ENCODE peak calls at places on chromosomes 16 and 17, in ten cellular contexts. J is upper lobe of right lung, R is GM12878, P is sigmoid colon, X is tibial nerve, Z is PC-9, F is left ventricle myocardium inferior, C is fibroblast of lung, O is left lung, Y is ascending aorta. V is an unnamed sample.

GRCh38 chr17:57370051-57370581 is 113.8 kb downstream of the MSI2 start:
- DNase-seq in Z (peak; percentile 88), F (no peak), Y (no peak), C (peak; percentile 90), J (no peak), R (no peak), X (no peak), P (no peak), O (no peak), V (no peak)

GRCh38 chr16:85037050-85037410 is 9.4 kb downstream of the KIAA0513 start:
- DNase-seq in C (peak; percentile 72), Y (no peak), X (peak; percentile 21), F (no peak), Z (peak; percentile 92), J (no peak), R (no peak), O (no peak), P (peak; percentile 92), V (no peak)

GRCh38 chr17:59814685-59815084 is 78.1 kb downstream of the TUBD1 start:
- DNase-seq in X (no peak), P (no peak), Y (no peak), F (no peak), J (no peak), R (no peak), Z (no peak), C (peak; percentile 75), O (no peak), V (no peak)

GRCh38 chr17:68906638-68907037 is 48.6 kb downstream of the ABCA8 start:
- DNase-seq in O (no peak), F (no peak), P (no peak), J (no peak), Z (no peak), R (no peak), Y (no peak), C (peak; percentile 42), X (no peak), V (no peak)

GRCh38 chr17:69763503-69763902 is 311.5 kb upstream of the KCNJ16 start:
- DNase-seq in Y (no peak), F (no peak), O (no peak), Z (no peak), X (no peak), C (peak; percentile 41), R (no peak), J (no peak), P (no peak), V (no peak)

GRCh38 chr17:32323784-32324590 is 18.0 kb downstream of the C17orf75 start:
- DNase-seq in C (no peak), Y (no peak), R (no peak), F (no peak), J (no peak), Z (no peak), X (no peak), O (no peak), P (no peak), V (no peak)

GRCh38 chr16:13351222-13351621 is 449.8 kb downstream of the SHISA9 start:
- DNase-seq in P (no peak), O (no peak), R (no peak), J (no peak), X (no peak), C (no peak), Z (no peak), F (no peak), Y (no peak), V (no peak)

GRCh38 chr17:44118427-44119050 is 4.9 kb downstream of the HDAC5 start:
- DNase-seq in R (no peak), C (no peak), F (no peak), P (no peak), J (no peak), Y (no peak), X (no peak), O (no peak), Z (no peak), V (no peak)

DNA sequence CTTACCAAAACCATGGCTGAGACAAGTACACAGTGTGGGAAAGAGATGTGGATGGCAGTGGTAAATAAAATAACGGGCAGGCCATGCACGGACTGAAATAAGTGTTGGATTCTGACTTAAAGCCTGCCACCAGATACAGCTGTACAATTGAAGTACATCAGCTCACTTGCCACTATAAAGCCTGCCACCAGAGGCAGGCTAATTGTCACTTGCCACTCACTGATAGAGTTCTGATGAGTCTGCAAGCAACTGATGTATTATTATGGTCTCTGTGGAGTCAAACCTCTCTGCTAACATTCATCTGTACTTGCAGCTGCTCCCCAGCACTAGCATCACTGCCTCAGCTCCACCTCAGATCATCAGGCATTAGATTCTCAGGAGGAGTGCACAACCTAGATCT is 93.0 kb downstream of the CYTH1 start:
- DNase-seq in F (no peak), Z (no peak), Y (no peak), P (no peak), J (no peak), X (no peak), C (no peak), O (no peak), R (no peak), V (no peak)
- TF ChIP-seq CTCF in F (peak; percentile 15), Z (no peak), Y (no peak), P (no peak), J (no peak), X (no peak), C (no peak), O (no peak), R (peak; percentile 20), V (no peak)

GRCh38 chr16:68081796-68082567 is 3.2 kb upstream of the NFATC3 start:
- DNase-seq in O (no peak), P (no peak), J (no peak), C (no peak), R (no peak), Y (no peak), F (no peak), Z (no peak), X (no peak), V (no peak)

GRCh38 chr16:68084504-68085258 is 489 bp upstream of the NFATC3 start:
- DNase-seq in C (peak; percentile 82), O (peak; percentile 98), R (peak; percentile 71), Z (no peak), F (peak; percentile 92), J (peak; percentile 96), Y (peak; percentile 95), P (peak; percentile 95), X (peak; percentile 72), V (peak; percentile 88)

GRCh38 chr16:68083861-68084503 is 1.2 kb upstream of the NFATC3 start:
- DNase-seq in C (peak; percentile 37), P (peak; percentile 76), R (no peak), Y (no peak), F (no peak), Z (no peak), J (no peak), X (no peak), O (peak; percentile 80), V (no peak)

GRCh38 chr16:68083239-68083781 is 1.9 kb upstream of the NFATC3 start:
- DNase-seq in J (no peak), P (no peak), Z (no peak), O (no peak), R (no peak), X (no peak), C (no peak), Y (no peak), F (no peak), V (no peak)

DNA sequence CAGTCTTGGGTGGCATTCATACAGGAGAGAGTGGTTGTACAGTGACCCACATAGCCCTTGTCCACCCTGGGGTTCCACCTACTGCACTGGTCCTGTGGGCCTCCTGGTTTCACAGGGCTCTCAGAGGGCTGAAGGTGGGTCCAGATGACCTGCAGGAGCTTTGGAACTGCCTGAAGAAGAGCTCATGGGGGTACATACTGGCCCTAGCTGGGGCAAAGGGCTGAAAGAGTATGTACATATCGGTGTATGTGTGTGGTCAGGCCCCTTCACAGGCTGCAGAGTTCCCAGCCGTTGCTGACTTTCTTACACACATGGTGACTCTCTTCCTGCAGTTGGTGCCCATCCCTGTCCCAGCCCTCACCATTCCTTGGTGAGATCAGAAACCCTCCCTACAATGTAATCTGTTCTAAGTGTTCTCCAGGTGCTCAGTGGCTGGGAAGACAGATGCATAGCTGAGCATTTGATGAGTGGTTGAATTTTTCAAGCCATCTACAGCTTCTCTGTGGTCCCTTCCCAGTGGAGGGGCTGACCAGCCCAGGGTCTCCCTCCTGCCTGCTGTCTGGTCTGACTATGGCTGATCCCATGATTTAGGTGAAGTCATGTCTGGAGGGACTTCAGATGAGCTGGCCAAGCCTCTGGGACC is 2.5 kb upstream of the NFATC3 start:
- DNase-seq in J (no peak), C (no peak), O (no peak), X (no peak), Y (no peak), F (no peak), R (no peak), Z (no peak), P (no peak), V (no peak)
- H3K4me1 ChIP-seq in J (peaks cover 74% of the 10 kb centered on the region), C (peaks cover 17% of the 10 kb centered on the region), O (peaks cover 87% of the 10 kb centered on the region), X (peaks cover 46% of the 10 kb centered on the region), Y (peaks cover 7% of the 10 kb centered on the region), F (peaks cover 92% of the 10 kb centered on the region), R (peaks cover 30% of the 10 kb centered on the region), Z (peaks cover 10% of the 10 kb centered on the region), P (peaks cover 17% of the 10 kb centered on the region), V (peaks cover 8% of the 10 kb centered on the region)

GRCh38 chr17:47952181-47953021 is 5.3 kb downstream of the PRR15L start:
- DNase-seq in Y (no peak), Z (no peak), R (no peak), F (no peak), X (no peak), C (no peak), P (no peak), O (no peak), J (no peak), V (no peak)

GRCh38 chr17:47955497-47956461 is 1.9 kb downstream of the PRR15L start:
- DNase-seq in J (peak; percentile 94), Z (no peak), C (no peak), X (no peak), O (peak; percentile 85), P (no peak), Y (no peak), R (no peak), F (no peak), V (no peak)

GRCh38 chr17:47956818-47957590 is 679 bp downstream of the PRR15L start:
- DNase-seq in P (no peak), J (peak; percentile 72), Y (no peak), F (no peak), C (no peak), O (no peak), Z (peak; percentile 64), X (no peak), R (no peak), V (no peak)

GRCh38 chr17:47950448-47950847 is 7.2 kb downstream of the PRR15L start:
- DNase-seq in Y (no peak), J (no peak), C (no peak), O (no peak), F (no peak), R (no peak), X (no peak), P (no peak), Z (peak; percentile 53), V (no peak)

DNA sequence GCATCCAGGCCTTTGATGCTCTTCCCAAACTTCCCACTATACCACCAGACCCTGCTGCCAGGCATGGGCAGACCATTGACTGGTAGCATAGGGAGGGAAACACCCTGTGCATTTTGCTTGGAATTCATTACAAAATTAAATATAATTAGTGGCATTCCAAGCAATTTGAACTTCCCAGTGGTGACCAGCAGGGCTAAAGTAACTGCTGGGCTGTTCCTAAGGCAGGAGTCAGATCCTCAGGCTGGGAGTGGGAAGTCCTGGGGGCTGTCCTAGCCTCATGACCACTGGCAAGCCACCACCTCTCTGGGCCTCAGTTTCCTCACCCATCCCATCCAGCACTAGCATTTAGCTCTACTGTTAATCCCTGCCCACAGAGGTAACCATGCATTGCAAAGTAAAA is 3.7 kb downstream of the PRR15L start:
- DNase-seq in F (no peak), X (no peak), P (no peak), Z (no peak), Y (no peak), R (no peak), J (no peak), C (no peak), O (no peak), V (no peak)
- TF ChIP-seq CTCF in F (no peak), X (no peak), P (no peak), Z (peak; percentile 25), Y (no peak), R (no peak), J (no peak), C (no peak), O (peak; percentile 15), V (no peak)

GRCh38 chr17:73850426-73850825 is 206.2 kb upstream of the SDK2 start:
- DNase-seq in Y (no peak), C (no peak), X (no peak), Z (no peak), R (no peak), F (no peak), O (no peak), P (no peak), J (no peak), V (no peak)
- H3K4me1 ChIP-seq in Y (no peaks in the 10 kb centered on the region), C (no peaks in the 10 kb centered on the region), X (no peaks in the 10 kb centered on the region), Z (no peaks in the 10 kb centered on the region), R (no peaks in the 10 kb centered on the region), F (no peaks in the 10 kb centered on the region), O (no peaks in the 10 kb centered on the region), P (no peaks in the 10 kb centered on the region), J (no peaks in the 10 kb centered on the region), V (no peaks in the 10 kb centered on the region)

V was measured in uterus.